ENCODE peak calls at places on chromosomes 5 and 9, in four cellular contexts. P is HCT116, Z is neural progenitor cell, H is GM23338. Y is an unnamed sample.

GRCh38 chr9:114216081-114216480 is 60.7 kb downstream of the COL27A1 start:
- DNase-seq in P (no peak), Z (no peak), H (no peak), Y (no peak)

GRCh38 chr5:132754947-132755346 is 7.7 kb downstream of the CCNI2 start:
- DNase-seq in H (peak), Z (peak), P (no peak), Y (peak)

GRCh38 chr9:5389109-5389732 is 48.5 kb downstream of the PLGRKT start:
- DNase-seq in P (no peak), H (no peak), Z (no peak), Y (peak)

GRCh38 chr5:117519957-117520500 is 945.4 kb upstream of the SEMA6A start:
- DNase-seq in Z (no peak), P (no peak), H (no peak), Y (no peak)

GRCh38 chr9:104868687-104869404 is 59.1 kb downstream of the ABCA1 start:
- DNase-seq in H (peak), P (no peak), Z (peak), Y (peak)

GRCh38 chr9:29669613-29670012 is 2096.3 kb upstream of the C9orf72 start:
- DNase-seq in P (no peak), Z (no peak), H (no peak), Y (no peak)

GRCh38 chr9:82081507-82081906 is 92.9 kb downstream of the SPATA31D1 start:
- DNase-seq in P (no peak), H (no peak), Z (no peak), Y (no peak)

GRCh38 chr9:121885345-121885901 is 207.7 kb downstream of the TTLL11 start:
- DNase-seq in P (no peak), H (no peak), Z (no peak), Y (no peak)

GRCh38 chr9:121807918-121808278 is 156.5 kb downstream of the DAB2IP start:
- DNase-seq in P (no peak), H (no peak), Z (no peak), Y (no peak)

GRCh38 chr9:76302543-76302942 is 91.7 kb downstream of the RFK start:
- DNase-seq in H (no peak), P (no peak), Z (no peak), Y (no peak)
- TF ChIP-seq EZH2phosphoT487 in H (no peak), P (no peak), Z (no peak), Y (no peak)

DNA sequence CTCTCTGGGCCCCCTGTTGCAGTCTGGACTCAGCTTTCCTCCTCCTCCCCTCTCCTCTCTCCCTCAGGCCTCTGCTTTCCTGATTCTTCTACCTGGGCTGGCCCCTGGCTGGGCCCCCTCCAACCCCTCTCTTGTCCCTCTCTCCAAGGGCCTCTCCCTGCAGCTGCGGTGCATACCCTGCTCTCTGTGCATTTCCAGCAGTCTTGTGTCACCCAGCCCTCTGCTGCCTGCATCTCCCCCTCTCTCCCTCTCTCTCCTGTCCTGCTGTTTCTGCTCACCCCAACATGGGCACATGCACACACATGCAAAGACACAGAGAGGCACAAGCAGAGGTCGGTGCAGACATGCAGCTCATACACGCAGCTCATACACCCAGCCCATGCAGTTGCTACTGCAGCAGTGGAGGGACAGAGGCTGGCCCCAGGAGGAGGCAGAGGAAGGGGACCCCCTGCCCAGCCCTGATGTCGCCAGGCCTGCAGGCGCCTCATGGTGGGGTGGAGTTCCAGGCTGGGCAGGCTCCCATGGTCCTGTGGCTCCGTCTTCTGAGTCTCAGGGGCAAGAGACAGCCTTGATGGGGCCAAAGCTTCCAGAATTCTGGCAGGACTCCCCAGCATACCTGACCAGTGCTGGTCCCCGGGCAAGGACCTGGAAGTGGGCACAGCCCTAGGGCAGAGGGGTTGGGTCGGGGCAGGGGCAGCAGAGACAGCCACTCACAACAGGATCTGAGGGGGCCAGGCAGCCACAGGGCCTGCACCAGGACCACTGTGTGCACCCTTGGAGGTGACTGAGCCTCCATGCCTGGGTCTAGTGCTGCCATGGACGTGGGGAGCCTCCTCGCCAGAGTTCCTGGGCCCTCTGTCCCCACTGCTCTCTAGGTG is 216.9 kb downstream of the C9orf50 start:
- DNase-seq in H (no peak), Z (no peak), P (no peak), Y (no peak)
- TF ChIP-seq EZH2phosphoT487 in H (no peak), Z (no peak), P (no peak), Y (no peak)

GRCh38 chr5:124692324-124692723 is 54.1 kb downstream of the ZNF608 start:
- DNase-seq in H (no peak), P (no peak), Z (no peak), Y (no peak)
- TF ChIP-seq EZH2phosphoT487 in H (no peak), P (no peak), Z (no peak), Y (no peak)

GRCh38 chr5:15819617-15820016 is 319.6 kb downstream of the FBXL7 start:
- DNase-seq in H (no peak), Z (no peak), P (no peak), Y (no peak)

GRCh38 chr5:15823413-15823812 is 323.4 kb downstream of the FBXL7 start:
- DNase-seq in H (no peak), P (no peak), Z (no peak), Y (no peak)

DNA sequence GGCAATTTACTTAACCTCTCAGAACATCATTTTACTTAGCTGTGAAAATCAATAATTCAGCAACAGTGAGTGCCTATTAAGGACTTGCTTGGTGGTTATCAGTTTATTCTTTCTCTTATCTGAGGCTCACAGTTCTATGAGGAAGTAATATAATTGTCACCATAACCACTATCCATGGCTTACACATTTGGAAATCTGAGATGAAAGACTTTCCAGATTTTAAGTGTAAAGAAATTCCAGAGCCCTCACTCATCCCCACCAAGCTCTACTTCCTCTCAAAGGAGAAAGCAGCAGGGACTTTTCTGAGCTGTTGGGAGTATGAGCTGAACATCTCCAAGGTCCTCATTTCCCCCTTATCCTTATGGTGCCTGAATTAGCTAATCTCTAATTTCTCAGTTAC is 321.5 kb downstream of the FBXL7 start:
- DNase-seq in H (no peak), Z (no peak), P (no peak), Y (no peak)
- TF ChIP-seq EZH2phosphoT487 in H (no peak), Z (no peak), P (no peak), Y (no peak)

DNA sequence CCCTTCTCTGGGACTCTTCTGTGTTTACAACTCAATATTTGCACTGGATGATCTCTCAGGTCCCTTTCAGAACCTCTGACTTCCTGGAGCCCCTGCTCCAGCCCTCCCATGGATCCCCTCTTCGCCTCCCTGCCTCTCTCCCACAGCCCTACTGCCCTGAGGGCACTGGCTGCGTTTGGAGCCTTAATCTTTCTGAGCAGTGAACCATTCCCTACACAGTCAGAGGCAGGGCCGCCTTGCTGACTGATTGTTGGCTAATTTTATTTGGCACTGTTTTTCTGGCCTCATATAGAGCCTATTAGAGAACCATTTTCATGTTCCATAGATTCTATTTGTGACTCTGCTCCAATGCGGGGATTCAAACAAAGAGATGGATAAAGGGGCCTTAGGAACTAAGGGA is 91.1 kb downstream of the BRINP1 start:
- DNase-seq in P (no peak), H (no peak), Z (peak), Y (no peak)
- TF ChIP-seq EZH2phosphoT487 in P (no peak), H (no peak), Z (no peak), Y (no peak)

GRCh38 chr9:93898026-93898425 is 57.1 kb downstream of the BARX1 start:
- DNase-seq in Z (no peak), P (no peak), H (no peak), Y (no peak)

GRCh38 chr9:93895535-93895934 is 59.6 kb downstream of the BARX1 start:
- DNase-seq in H (no peak), P (no peak), Z (no peak), Y (no peak)

GRCh38 chr9:93897075-93897970 is 57.8 kb downstream of the BARX1 start:
- DNase-seq in P (no peak), H (no peak), Z (no peak), Y (no peak)

GRCh38 chr9:93896093-93896492 is 59.1 kb downstream of the BARX1 start:
- DNase-seq in Z (no peak), H (no peak), P (no peak), Y (no peak)

DNA sequence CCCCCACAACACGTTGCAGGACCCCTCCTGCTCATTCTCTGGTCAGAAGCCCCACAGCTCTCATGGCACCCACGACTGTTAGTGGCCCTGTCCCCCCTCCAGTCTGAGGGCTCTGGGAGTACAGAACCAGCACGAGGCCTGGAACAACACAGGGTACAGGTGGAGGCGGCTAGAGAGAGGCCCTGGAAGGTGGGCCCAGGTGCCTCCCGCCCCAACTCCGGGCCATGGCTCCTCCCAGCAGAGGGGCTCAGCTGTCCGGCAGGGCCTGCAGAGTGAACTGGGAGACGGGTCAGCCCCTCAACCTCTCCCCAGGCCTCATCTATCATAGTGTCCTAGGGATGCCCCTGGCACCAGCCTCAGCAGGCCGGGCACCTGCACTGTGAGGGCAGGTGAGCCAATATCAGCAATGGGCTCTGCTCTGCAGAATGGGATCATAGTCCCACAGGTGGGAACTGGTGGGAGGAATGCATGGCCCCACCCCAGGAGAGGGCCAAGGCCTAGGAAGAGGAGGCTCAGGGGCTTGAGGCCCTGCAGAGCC is 58.6 kb downstream of the BARX1 start:
- DNase-seq in H (no peak), Z (no peak), P (no peak), Y (no peak)
- TF ChIP-seq EZH2phosphoT487 in H (no peak), Z (no peak), P (no peak), Y (no peak)

GRCh38 chr9:133148351-133149129 is 15.2 kb downstream of the GBGT1 start:
- DNase-seq in Z (peak), H (peak), P (no peak), Y (no peak)
- TF ChIP-seq EZH2phosphoT487 in Z (no peak), H (no peak), P (no peak), Y (no peak)

DNA sequence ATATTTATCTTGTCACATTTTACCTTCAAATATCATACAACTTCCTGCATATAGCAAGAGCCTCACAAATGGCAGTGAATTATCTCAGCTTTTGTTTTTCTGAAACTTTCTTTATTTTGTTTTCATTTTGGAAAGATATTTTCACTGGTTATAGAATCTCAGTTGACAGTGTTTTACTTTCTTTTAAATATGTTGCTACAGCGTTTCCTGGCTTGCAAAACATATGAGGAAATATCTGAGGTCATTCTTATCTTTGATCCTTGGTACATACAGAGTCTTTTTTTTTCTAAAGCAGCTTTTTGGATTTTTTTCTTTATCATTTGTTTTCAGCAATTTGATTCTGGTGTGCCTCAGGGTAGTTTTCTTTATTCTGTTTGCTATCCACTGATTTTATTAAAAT is 77.6 kb upstream of the CEP78 start:
- DNase-seq in P (no peak), Z (no peak), H (no peak), Y (no peak)
- TF ChIP-seq EZH2phosphoT487 in P (no peak), Z (no peak), H (no peak), Y (no peak)

Y was measured in PC-3.